ENCODE peak calls at places on chromosomes 7 and 10, in six cellular contexts. O is coronary artery, H is WERI-Rb-1, W is right lobe of liver, F is IMR-90, U is HFF-Myc. P is an unnamed sample.
A peak's percentile ranks its signal among the peaks of the same experiment; 100 is the strongest.

GRCh38 chr10:554182-554848 is 135.2 kb downstream of the DIP2C start:
- DNase-seq in F (peak; percentile 69), U (peak; percentile 31), O (peak; percentile 40), W (no peak), H (no peak), P (peak; percentile 63)

GRCh38 chr10:67772151-67772550 is 65.8 kb downstream of the DNAJC12 start:
- DNase-seq in W (no peak), O (no peak), F (no peak), U (no peak), H (no peak), P (no peak)

GRCh38 chr10:52955337-52955736 is 182.8 kb upstream of the MBL2 start:
- DNase-seq in W (no peak), F (no peak), H (no peak), O (no peak), U (no peak), P (no peak)

GRCh38 chr10:70222340-70222794 is 10.9 kb downstream of the PPA1 start:
- DNase-seq in O (no peak), W (no peak), H (no peak), F (peak; percentile 35), U (no peak), P (no peak)

GRCh38 chr7:95330194-95331003 is 6.1 kb upstream of the PON1 start:
- DNase-seq in W (no peak), H (no peak), O (no peak), U (no peak), F (no peak), P (peak; percentile 34)

GRCh38 chr7:121547341-121548092 is 151.4 kb upstream of the FAM3C start:
- DNase-seq in F (peak; percentile 78), O (no peak), U (peak; percentile 35), W (no peak), H (no peak), P (peak; percentile 67)

GRCh38 chr7:44847509-44847919 is 373 bp downstream of the H2AZ2 start:
- DNase-seq in F (peak; percentile 82), H (peak; percentile 85), O (no peak), U (peak; percentile 49), W (peak; percentile 90), P (peak; percentile 91)

GRCh38 chr10:34147641-34148040 is 667.5 kb downstream of the PARD3 start:
- DNase-seq in F (no peak), H (no peak), O (no peak), U (no peak), W (peak; percentile 55), P (no peak)

GRCh38 chr7:4960363-4960762 is 1.4 kb upstream of the MMD2 start:
- DNase-seq in O (no peak), U (no peak), H (peak; percentile 71), F (no peak), W (no peak), P (no peak)
- TF ChIP-seq CTCF in O (no peak), U (peak; percentile 25), H (peak; percentile 76), F (no peak), W (no peak), P (no peak)

DNA sequence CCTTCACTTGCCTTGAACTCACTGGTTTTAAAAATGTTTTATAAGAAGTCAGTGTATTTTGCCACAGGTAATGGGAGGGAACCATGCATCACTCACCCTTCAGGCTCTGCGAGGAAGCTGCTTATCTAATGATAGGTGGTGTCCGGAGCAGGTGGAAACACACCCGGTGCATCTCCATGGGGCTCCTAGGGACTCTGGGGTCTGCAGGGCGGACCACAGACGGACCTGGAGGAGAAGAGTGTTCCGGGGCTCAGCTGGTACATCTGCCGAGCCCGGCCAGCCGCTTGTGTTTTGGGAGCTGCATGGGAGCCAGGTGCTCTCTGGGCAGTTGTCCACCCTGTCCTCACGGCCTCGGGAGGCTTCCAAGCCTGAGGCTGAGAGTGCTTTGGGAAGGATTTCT is 7.3 kb downstream of the LRRC27 start:
- DNase-seq in O (no peak), F (no peak), H (no peak), W (no peak), U (no peak), P (no peak)
- TF ChIP-seq CTCF in O (no peak), F (no peak), H (no peak), W (no peak), U (no peak), P (no peak)

GRCh38 chr10:7345717-7346116 is 65.1 kb downstream of the SFMBT2 start:
- DNase-seq in U (no peak), H (no peak), W (no peak), O (no peak), F (no peak), P (no peak)

GRCh38 chr10:7340179-7340874 is 70.5 kb downstream of the SFMBT2 start:
- DNase-seq in U (no peak), H (no peak), O (no peak), F (peak; percentile 10), W (no peak), P (no peak)

GRCh38 chr10:7338469-7338868 is 72.4 kb downstream of the SFMBT2 start:
- DNase-seq in F (no peak), O (no peak), H (no peak), W (no peak), U (no peak), P (no peak)

GRCh38 chr10:7339503-7339902 is 71.3 kb downstream of the SFMBT2 start:
- DNase-seq in O (no peak), F (no peak), H (no peak), W (no peak), U (no peak), P (no peak)

DNA sequence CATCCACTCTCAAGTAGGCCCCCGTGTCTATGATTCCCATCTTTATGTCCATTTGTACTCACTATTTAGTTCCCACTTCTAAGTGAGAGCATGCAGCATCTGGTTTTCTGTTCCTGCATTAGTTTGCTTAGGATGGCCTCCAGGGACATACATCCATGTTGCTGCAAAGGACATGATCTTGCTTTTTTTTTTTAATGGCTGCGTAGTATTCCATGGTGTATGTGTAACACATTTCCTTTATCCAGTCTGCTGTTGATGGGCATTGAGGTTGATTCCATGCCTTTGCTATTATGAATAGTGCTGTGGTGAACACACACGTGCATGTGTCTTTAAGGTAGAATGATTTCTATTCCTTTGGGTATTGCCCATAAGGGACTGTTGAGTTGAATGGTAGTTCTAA is 67.8 kb downstream of the SFMBT2 start:
- DNase-seq in W (no peak), U (no peak), O (no peak), F (no peak), H (no peak), P (no peak)
- TF ChIP-seq CTCF in W (no peak), U (no peak), O (no peak), F (no peak), H (no peak), P (no peak)

DNA sequence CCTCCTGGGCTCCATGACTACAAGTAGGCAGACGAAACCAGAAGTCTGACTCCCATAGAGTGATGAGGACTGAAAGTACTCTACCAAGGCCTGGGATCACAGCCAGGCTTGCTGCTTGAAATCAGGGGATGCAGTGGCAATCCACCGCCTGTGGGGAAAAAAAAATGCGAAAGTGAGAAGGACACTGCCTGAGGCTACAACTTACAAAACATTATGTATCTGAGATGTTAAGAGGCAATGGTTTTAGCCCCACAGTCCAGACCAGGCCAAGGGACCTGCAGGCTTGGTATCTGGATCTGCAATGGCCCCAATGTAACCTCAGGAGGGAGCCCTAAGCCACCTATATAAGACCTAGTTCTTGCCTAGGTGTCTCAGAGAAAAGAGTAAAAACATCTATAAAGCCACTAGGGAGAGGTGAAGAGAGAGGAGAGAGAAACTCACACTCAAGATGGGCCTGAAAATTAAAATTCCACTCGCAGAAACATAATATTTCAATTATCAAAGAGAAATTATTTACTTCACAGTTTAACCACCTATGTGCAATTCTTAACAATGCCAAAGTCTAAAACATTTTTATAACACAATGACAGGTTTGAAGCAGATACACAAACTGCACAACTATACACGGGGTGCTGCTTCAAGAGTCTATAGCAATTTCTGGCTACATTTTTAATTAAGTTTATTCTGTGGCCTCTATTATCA is 13.9 kb downstream of the DNAJC1 start:
- DNase-seq in O (no peak), H (peak; percentile 44), W (peak; percentile 46), U (no peak), F (peak; percentile 52), P (peak; percentile 38)
- TF ChIP-seq CTCF in O (no peak), H (peak; percentile 51), W (peak; percentile 47), U (peak; percentile 59), F (peak; percentile 25), P (peak; percentile 45)

GRCh38 chr7:107151538-107151937 is 17.3 kb upstream of the HBP1 start:
- DNase-seq in W (no peak), O (no peak), F (no peak), H (no peak), U (no peak), P (no peak)

GRCh38 chr7:107150375-107151073 is 18.3 kb upstream of the HBP1 start:
- DNase-seq in H (peak; percentile 61), W (peak; percentile 64), O (no peak), U (peak; percentile 67), F (peak; percentile 78), P (peak; percentile 89)

GRCh38 chr7:107149863-107150262 is 18.9 kb upstream of the HBP1 start:
- DNase-seq in O (no peak), U (no peak), W (no peak), H (no peak), F (no peak), P (no peak)

GRCh38 chr7:107147464-107148214 is 21.2 kb upstream of the HBP1 start:
- DNase-seq in W (no peak), U (no peak), F (peak; percentile 47), H (peak; percentile 21), O (no peak), P (peak; percentile 69)

DNA sequence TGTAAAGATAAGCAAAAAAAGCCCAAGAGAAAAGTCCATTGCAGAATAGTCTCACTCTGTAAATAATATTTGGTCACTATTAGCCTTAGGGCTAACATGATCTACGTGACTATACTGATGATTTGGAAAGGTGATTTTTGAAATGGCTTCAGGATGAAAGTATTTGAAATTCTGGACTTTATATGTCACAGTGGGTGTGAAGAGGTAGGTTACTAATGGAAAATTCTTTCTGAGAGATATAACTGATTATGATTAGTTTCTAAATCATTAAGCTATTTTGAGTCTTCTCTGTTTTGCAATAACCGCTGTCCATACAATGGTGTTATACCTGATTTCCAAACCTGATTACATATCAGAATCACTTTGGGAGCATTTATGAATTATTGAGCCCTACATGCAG is 20.1 kb upstream of the HBP1 start:
- DNase-seq in W (no peak), O (no peak), U (no peak), F (no peak), H (no peak), P (no peak)
- TF ChIP-seq CTCF in W (no peak), O (no peak), U (no peak), F (no peak), H (no peak), P (no peak)

GRCh38 chr10:43408331-43408709 is 666 bp downstream of the HNRNPF start:
- DNase-seq in F (no peak), U (no peak), W (no peak), H (no peak), O (peak; percentile 78), P (peak; percentile 38)
- TF ChIP-seq CTCF in F (no peak), U (no peak), W (no peak), H (no peak), O (no peak), P (no peak)

GRCh38 chr10:123792579-123792978 is 99.0 kb downstream of the CPXM2 start:
- DNase-seq in W (no peak), O (no peak), U (no peak), F (no peak), H (no peak), P (no peak)
- TF ChIP-seq CTCF in W (no peak), O (no peak), U (no peak), F (no peak), H (no peak), P (no peak)